ENCODE peak calls at places on chromosomes 4 and X, in eight cellular contexts. One of them, this sample, is unnamed.

GRCh38 chrX:150548251-150548650 is 20.2 kb upstream of the MTM1 start:
- DNase-seq in transverse colon: no peak
- DNase-seq in right lobe of liver: no peak
- DNase-seq in ovary: no peak
- DNase-seq in suprapubic skin: no peak
- DNase-seq in HepG2: no peak
- DNase-seq in tibial nerve: no peak
- DNase-seq in endothelial cell of umbilical vein: no peak
- DNase-seq in this sample: no peak

GRCh38 chr4:145061325-145061920 is 36.6 kb downstream of the ANAPC10 start:
- DNase-seq in tibial nerve: no peak
- DNase-seq in transverse colon: no peak
- DNase-seq in ovary: no peak
- DNase-seq in suprapubic skin: no peak
- DNase-seq in HepG2: peak
- DNase-seq in endothelial cell of umbilical vein: peak
- DNase-seq in right lobe of liver: no peak
- DNase-seq in this sample: peak

GRCh38 chrX:41180194-41180902 is 95.1 kb downstream of the USP9X start:
- DNase-seq in endothelial cell of umbilical vein: peak
- DNase-seq in suprapubic skin: no peak
- DNase-seq in transverse colon: peak
- DNase-seq in tibial nerve: peak
- DNase-seq in HepG2: peak
- DNase-seq in right lobe of liver: no peak
- DNase-seq in ovary: peak
- DNase-seq in this sample: peak

GRCh38 chrX:34915463-34916225 is 27.0 kb upstream of the FAM47B start:
- DNase-seq in endothelial cell of umbilical vein: no peak
- DNase-seq in transverse colon: no peak
- DNase-seq in right lobe of liver: no peak
- DNase-seq in HepG2: no peak
- DNase-seq in tibial nerve: no peak
- DNase-seq in suprapubic skin: no peak
- DNase-seq in ovary: no peak
- DNase-seq in this sample: no peak

GRCh38 chrX:17242470-17242869 is 132.5 kb upstream of the NHS start:
- DNase-seq in HepG2: peak
- DNase-seq in endothelial cell of umbilical vein: peak
- DNase-seq in ovary: no peak
- DNase-seq in right lobe of liver: no peak
- DNase-seq in transverse colon: peak
- DNase-seq in suprapubic skin: no peak
- DNase-seq in tibial nerve: peak
- DNase-seq in this sample: peak

GRCh38 chrX:56764975-56765791 is 36.1 kb downstream of the NBDY start:
- DNase-seq in HepG2: no peak
- DNase-seq in ovary: no peak
- DNase-seq in tibial nerve: no peak
- DNase-seq in right lobe of liver: peak
- DNase-seq in transverse colon: peak
- DNase-seq in endothelial cell of umbilical vein: no peak
- DNase-seq in suprapubic skin: peak
- DNase-seq in this sample: no peak

GRCh38 chr4:36351082-36351666 is 69.8 kb downstream of the DTHD1 start:
- DNase-seq in transverse colon: peak
- DNase-seq in suprapubic skin: peak
- DNase-seq in right lobe of liver: peak
- DNase-seq in ovary: no peak
- DNase-seq in tibial nerve: peak
- DNase-seq in endothelial cell of umbilical vein: peak
- DNase-seq in HepG2: peak
- DNase-seq in this sample: peak

GRCh38 chr4:145937990-145938611 is 522 bp downstream of the ZNF827 start:
- DNase-seq in HepG2: no peak
- DNase-seq in transverse colon: peak
- DNase-seq in tibial nerve: no peak
- DNase-seq in ovary: peak
- DNase-seq in right lobe of liver: no peak
- DNase-seq in suprapubic skin: no peak
- DNase-seq in endothelial cell of umbilical vein: peak
- DNase-seq in this sample: peak

GRCh38 chr4:136032391-136032790 is 1499.9 kb downstream of the PCDH18 start:
- DNase-seq in HepG2: no peak
- DNase-seq in transverse colon: no peak
- DNase-seq in endothelial cell of umbilical vein: no peak
- DNase-seq in ovary: no peak
- DNase-seq in tibial nerve: no peak
- DNase-seq in suprapubic skin: no peak
- DNase-seq in right lobe of liver: no peak
- DNase-seq in this sample: no peak

GRCh38 chrX:74063426-74064155 is 240.4 kb upstream of the ZCCHC13 start:
- DNase-seq in transverse colon: no peak
- DNase-seq in tibial nerve: no peak
- DNase-seq in endothelial cell of umbilical vein: no peak
- DNase-seq in right lobe of liver: no peak
- DNase-seq in HepG2: no peak
- DNase-seq in ovary: no peak
- DNase-seq in suprapubic skin: no peak
- DNase-seq in this sample: no peak

GRCh38 chr4:121875663-121876062 is 5.4 kb upstream of the BBS7 start:
- DNase-seq in right lobe of liver: no peak
- DNase-seq in HepG2: no peak
- DNase-seq in suprapubic skin: no peak
- DNase-seq in ovary: no peak
- DNase-seq in transverse colon: no peak
- DNase-seq in endothelial cell of umbilical vein: no peak
- DNase-seq in tibial nerve: no peak
- DNase-seq in this sample: no peak

GRCh38 chr4:121873604-121874003 is 3.3 kb upstream of the BBS7 start:
- DNase-seq in transverse colon: no peak
- DNase-seq in ovary: no peak
- DNase-seq in endothelial cell of umbilical vein: no peak
- DNase-seq in right lobe of liver: no peak
- DNase-seq in HepG2: no peak
- DNase-seq in tibial nerve: no peak
- DNase-seq in suprapubic skin: no peak
- DNase-seq in this sample: no peak

GRCh38 chr4:121876070-121876469 is 5.8 kb upstream of the BBS7 start:
- DNase-seq in right lobe of liver: no peak
- DNase-seq in endothelial cell of umbilical vein: no peak
- DNase-seq in ovary: no peak
- DNase-seq in suprapubic skin: no peak
- DNase-seq in HepG2: no peak
- DNase-seq in transverse colon: no peak
- DNase-seq in tibial nerve: no peak
- DNase-seq in this sample: no peak

GRCh38 chr4:121869841-121870822 is at the start of gene BBS7:
- DNase-seq in transverse colon: peak
- DNase-seq in tibial nerve: peak
- DNase-seq in suprapubic skin: peak
- DNase-seq in ovary: peak
- DNase-seq in endothelial cell of umbilical vein: peak
- DNase-seq in HepG2: peak
- DNase-seq in right lobe of liver: peak
- DNase-seq in this sample: peak
- TF ChIP-seq POLR2A in transverse colon: peak
- TF ChIP-seq POLR2A in tibial nerve: peak
- TF ChIP-seq POLR2A in suprapubic skin: no peak
- TF ChIP-seq POLR2A in ovary: peak
- TF ChIP-seq POLR2A in endothelial cell of umbilical vein: peak
- TF ChIP-seq POLR2A in HepG2: peak
- TF ChIP-seq POLR2A in right lobe of liver: peak
- TF ChIP-seq POLR2A in this sample: peak

GRCh38 chr4:129328176-129328575 is 232.2 kb downstream of the C4orf33 start:
- DNase-seq in transverse colon: no peak
- DNase-seq in endothelial cell of umbilical vein: peak
- DNase-seq in tibial nerve: no peak
- DNase-seq in suprapubic skin: no peak
- DNase-seq in right lobe of liver: no peak
- DNase-seq in ovary: no peak
- DNase-seq in HepG2: no peak
- DNase-seq in this sample: no peak

GRCh38 chr4:129326810-129327209 is 230.9 kb downstream of the C4orf33 start:
- DNase-seq in ovary: no peak
- DNase-seq in suprapubic skin: no peak
- DNase-seq in transverse colon: no peak
- DNase-seq in tibial nerve: no peak
- DNase-seq in endothelial cell of umbilical vein: no peak
- DNase-seq in right lobe of liver: no peak
- DNase-seq in HepG2: no peak
- DNase-seq in this sample: no peak

GRCh38 chr4:129322947-129323346 is 227.0 kb downstream of the C4orf33 start:
- DNase-seq in tibial nerve: no peak
- DNase-seq in suprapubic skin: no peak
- DNase-seq in transverse colon: no peak
- DNase-seq in endothelial cell of umbilical vein: no peak
- DNase-seq in HepG2: no peak
- DNase-seq in ovary: no peak
- DNase-seq in right lobe of liver: no peak
- DNase-seq in this sample: no peak

GRCh38 chr4:129323630-129324029 is 227.7 kb downstream of the C4orf33 start:
- DNase-seq in ovary: no peak
- DNase-seq in endothelial cell of umbilical vein: no peak
- DNase-seq in suprapubic skin: no peak
- DNase-seq in tibial nerve: no peak
- DNase-seq in right lobe of liver: no peak
- DNase-seq in transverse colon: no peak
- DNase-seq in HepG2: no peak
- DNase-seq in this sample: no peak

DNA sequence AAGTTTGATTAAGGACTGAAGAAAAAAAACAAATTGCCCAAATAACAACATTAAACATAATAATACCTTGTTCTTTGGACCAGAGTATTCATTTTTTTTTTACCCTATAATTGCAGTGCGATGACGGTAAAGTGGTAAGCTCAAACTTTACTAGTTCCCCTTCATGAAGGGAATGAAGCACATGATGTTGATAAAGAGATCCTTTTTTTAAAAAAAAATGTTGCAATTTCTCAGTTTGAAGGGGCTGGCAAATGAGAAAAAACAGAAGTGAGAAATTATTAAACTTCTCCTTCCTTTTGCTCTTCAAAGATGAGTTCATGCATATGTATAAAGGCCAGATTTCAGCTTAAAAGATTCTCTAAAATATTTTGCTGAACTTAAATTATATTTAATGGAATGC is 231.7 kb downstream of the C4orf33 start:
- DNase-seq in HepG2: no peak
- DNase-seq in suprapubic skin: no peak
- DNase-seq in ovary: no peak
- DNase-seq in tibial nerve: no peak
- DNase-seq in transverse colon: no peak
- DNase-seq in endothelial cell of umbilical vein: no peak
- DNase-seq in right lobe of liver: no peak
- DNase-seq in this sample: peak
- H3K4me3 ChIP-seq in HepG2: no peak
- H3K4me3 ChIP-seq in suprapubic skin: no peak
- H3K4me3 ChIP-seq in ovary: no peak
- H3K4me3 ChIP-seq in tibial nerve: no peak
- H3K4me3 ChIP-seq in transverse colon: no peak
- H3K4me3 ChIP-seq in endothelial cell of umbilical vein: no peak
- H3K4me3 ChIP-seq in right lobe of liver: no peak
- H3K4me3 ChIP-seq in this sample: no peak

GRCh38 chrX:103613362-103613761 is 5.6 kb downstream of the TCEAL3 start:
- DNase-seq in transverse colon: no peak
- DNase-seq in HepG2: no peak
- DNase-seq in tibial nerve: no peak
- DNase-seq in suprapubic skin: no peak
- DNase-seq in ovary: no peak
- DNase-seq in right lobe of liver: no peak
- DNase-seq in endothelial cell of umbilical vein: no peak
- DNase-seq in this sample: no peak

GRCh38 chrX:103610282-103610681 is 2.5 kb downstream of the TCEAL3 start:
- DNase-seq in endothelial cell of umbilical vein: no peak
- DNase-seq in HepG2: no peak
- DNase-seq in tibial nerve: no peak
- DNase-seq in right lobe of liver: no peak
- DNase-seq in transverse colon: no peak
- DNase-seq in ovary: no peak
- DNase-seq in suprapubic skin: no peak
- DNase-seq in this sample: no peak

GRCh38 chrX:103608305-103608963 is 671 bp downstream of the TCEAL3 start:
- DNase-seq in transverse colon: no peak
- DNase-seq in endothelial cell of umbilical vein: no peak
- DNase-seq in ovary: peak
- DNase-seq in tibial nerve: no peak
- DNase-seq in suprapubic skin: peak
- DNase-seq in right lobe of liver: no peak
- DNase-seq in HepG2: no peak
- DNase-seq in this sample: no peak

GRCh38 chrX:103607385-103608304 is at the start of gene TCEAL3:
- DNase-seq in ovary: peak
- DNase-seq in HepG2: no peak
- DNase-seq in endothelial cell of umbilical vein: peak
- DNase-seq in suprapubic skin: peak
- DNase-seq in transverse colon: peak
- DNase-seq in tibial nerve: peak
- DNase-seq in right lobe of liver: peak
- DNase-seq in this sample: no peak
- TF ChIP-seq POLR2A in ovary: peak
- TF ChIP-seq POLR2A in HepG2: no peak
- TF ChIP-seq POLR2A in endothelial cell of umbilical vein: no peak
- TF ChIP-seq POLR2A in suprapubic skin: no peak
- TF ChIP-seq POLR2A in transverse colon: peak
- TF ChIP-seq POLR2A in tibial nerve: peak
- TF ChIP-seq POLR2A in right lobe of liver: no peak
- TF ChIP-seq POLR2A in this sample: no peak

GRCh38 chrX:154546354-154547244 is at the start of gene G6PD:
- DNase-seq in ovary: no peak
- DNase-seq in endothelial cell of umbilical vein: peak
- DNase-seq in suprapubic skin: peak
- DNase-seq in HepG2: peak
- DNase-seq in right lobe of liver: no peak
- DNase-seq in tibial nerve: peak
- DNase-seq in transverse colon: peak
- DNase-seq in this sample: peak
- H3K4me3 ChIP-seq in ovary: peak
- H3K4me3 ChIP-seq in endothelial cell of umbilical vein: peak
- H3K4me3 ChIP-seq in suprapubic skin: peak
- H3K4me3 ChIP-seq in HepG2: peak
- H3K4me3 ChIP-seq in right lobe of liver: peak
- H3K4me3 ChIP-seq in tibial nerve: peak
- H3K4me3 ChIP-seq in transverse colon: peak
- H3K4me3 ChIP-seq in this sample: peak

GRCh38 chr4:70571772-70572171 is 20.3 kb upstream of the AMBN start:
- DNase-seq in tibial nerve: no peak
- DNase-seq in right lobe of liver: no peak
- DNase-seq in ovary: no peak
- DNase-seq in endothelial cell of umbilical vein: no peak
- DNase-seq in suprapubic skin: no peak
- DNase-seq in HepG2: no peak
- DNase-seq in transverse colon: no peak
- DNase-seq in this sample: no peak
- TF ChIP-seq POLR2A in tibial nerve: no peak
- TF ChIP-seq POLR2A in right lobe of liver: no peak
- TF ChIP-seq POLR2A in ovary: no peak
- TF ChIP-seq POLR2A in endothelial cell of umbilical vein: no peak
- TF ChIP-seq POLR2A in suprapubic skin: no peak
- TF ChIP-seq POLR2A in HepG2: no peak
- TF ChIP-seq POLR2A in transverse colon: no peak
- TF ChIP-seq POLR2A in this sample: no peak

This sample was measured in NB4.